ENCODE peak calls at places on chromosomes 5 and 9, in six cellular contexts. One of them, this sample, is unnamed.

GRCh38 chr5:179304466-179304865 is 40.8 kb downstream of the ADAMTS2 start:
- DNase-seq in activated CD4-positive, alpha-beta T cell treated with anti-CD3 and anti-CD28 coated beads, Interleukin-2, amount 50 U/mL, for 4 hours: no peak
- DNase-seq in astrocyte of the spinal cord: peak; percentile 73
- DNase-seq in stimulated activated CD4-positive, alpha-beta T cell treated with anti-CD3 and anti-CD28 coated beads, Interleukin-1b, Interleukin-23, amount 100 ng/mL, for 4 hours: no peak
- DNase-seq in RWPE1: no peak
- DNase-seq in retina: no peak
- DNase-seq in this sample: no peak

GRCh38 chr5:170971-171800 is 20.1 kb upstream of the LRRC14B start:
- DNase-seq in retina: no peak
- DNase-seq in stimulated activated CD4-positive, alpha-beta T cell treated with anti-CD3 and anti-CD28 coated beads, Interleukin-1b, Interleukin-23, amount 100 ng/mL, for 4 hours: no peak
- DNase-seq in astrocyte of the spinal cord: no peak
- DNase-seq in activated CD4-positive, alpha-beta T cell treated with anti-CD3 and anti-CD28 coated beads, Interleukin-2, amount 50 U/mL, for 4 hours: no peak
- DNase-seq in RWPE1: no peak
- DNase-seq in this sample: no peak

GRCh38 chr9:90846770-90847419 is 45.3 kb downstream of the SYK start:
- DNase-seq in astrocyte of the spinal cord: no peak
- DNase-seq in stimulated activated CD4-positive, alpha-beta T cell treated with anti-CD3 and anti-CD28 coated beads, Interleukin-1b, Interleukin-23, amount 100 ng/mL, for 4 hours: no peak
- DNase-seq in activated CD4-positive, alpha-beta T cell treated with anti-CD3 and anti-CD28 coated beads, Interleukin-2, amount 50 U/mL, for 4 hours: no peak
- DNase-seq in retina: no peak
- DNase-seq in RWPE1: no peak
- DNase-seq in this sample: no peak

GRCh38 chr9:136248951-136249880 is 3.6 kb upstream of the QSOX2 start:
- DNase-seq in stimulated activated CD4-positive, alpha-beta T cell treated with anti-CD3 and anti-CD28 coated beads, Interleukin-1b, Interleukin-23, amount 100 ng/mL, for 4 hours: no peak
- DNase-seq in RWPE1: no peak
- DNase-seq in retina: no peak
- DNase-seq in astrocyte of the spinal cord: no peak
- DNase-seq in activated CD4-positive, alpha-beta T cell treated with anti-CD3 and anti-CD28 coated beads, Interleukin-2, amount 50 U/mL, for 4 hours: no peak
- DNase-seq in this sample: no peak

GRCh38 chr5:165607026-165607425 is 2101.6 kb downstream of the MAT2B start:
- DNase-seq in stimulated activated CD4-positive, alpha-beta T cell treated with anti-CD3 and anti-CD28 coated beads, Interleukin-1b, Interleukin-23, amount 100 ng/mL, for 4 hours: no peak
- DNase-seq in retina: no peak
- DNase-seq in RWPE1: no peak
- DNase-seq in activated CD4-positive, alpha-beta T cell treated with anti-CD3 and anti-CD28 coated beads, Interleukin-2, amount 50 U/mL, for 4 hours: no peak
- DNase-seq in astrocyte of the spinal cord: no peak
- DNase-seq in this sample: no peak

GRCh38 chr5:83683836-83684235 is 36.8 kb downstream of the HAPLN1 start:
- DNase-seq in stimulated activated CD4-positive, alpha-beta T cell treated with anti-CD3 and anti-CD28 coated beads, Interleukin-1b, Interleukin-23, amount 100 ng/mL, for 4 hours: no peak
- DNase-seq in activated CD4-positive, alpha-beta T cell treated with anti-CD3 and anti-CD28 coated beads, Interleukin-2, amount 50 U/mL, for 4 hours: no peak
- DNase-seq in astrocyte of the spinal cord: no peak
- DNase-seq in retina: no peak
- DNase-seq in RWPE1: no peak
- DNase-seq in this sample: no peak

GRCh38 chr5:123116757-123117156 is 27.7 kb downstream of the PRDM6 start:
- DNase-seq in RWPE1: no peak
- DNase-seq in astrocyte of the spinal cord: no peak
- DNase-seq in retina: no peak
- DNase-seq in stimulated activated CD4-positive, alpha-beta T cell treated with anti-CD3 and anti-CD28 coated beads, Interleukin-1b, Interleukin-23, amount 100 ng/mL, for 4 hours: no peak
- DNase-seq in activated CD4-positive, alpha-beta T cell treated with anti-CD3 and anti-CD28 coated beads, Interleukin-2, amount 50 U/mL, for 4 hours: no peak
- DNase-seq in this sample: no peak

GRCh38 chr9:8329561-8330283 is 530.1 kb upstream of the DMAC1 start:
- DNase-seq in astrocyte of the spinal cord: no peak
- DNase-seq in RWPE1: no peak
- DNase-seq in activated CD4-positive, alpha-beta T cell treated with anti-CD3 and anti-CD28 coated beads, Interleukin-2, amount 50 U/mL, for 4 hours: no peak
- DNase-seq in retina: no peak
- DNase-seq in stimulated activated CD4-positive, alpha-beta T cell treated with anti-CD3 and anti-CD28 coated beads, Interleukin-1b, Interleukin-23, amount 100 ng/mL, for 4 hours: no peak
- DNase-seq in this sample: no peak

GRCh38 chr5:81525690-81526089 is 131.8 kb upstream of the ACOT12 start:
- DNase-seq in stimulated activated CD4-positive, alpha-beta T cell treated with anti-CD3 and anti-CD28 coated beads, Interleukin-1b, Interleukin-23, amount 100 ng/mL, for 4 hours: no peak
- DNase-seq in RWPE1: no peak
- DNase-seq in astrocyte of the spinal cord: peak; percentile 53
- DNase-seq in retina: no peak
- DNase-seq in activated CD4-positive, alpha-beta T cell treated with anti-CD3 and anti-CD28 coated beads, Interleukin-2, amount 50 U/mL, for 4 hours: no peak
- DNase-seq in this sample: no peak

GRCh38 chr5:147519380-147519779 is 9.5 kb upstream of the DPYSL3 start:
- DNase-seq in retina: no peak
- DNase-seq in astrocyte of the spinal cord: no peak
- DNase-seq in RWPE1: no peak
- DNase-seq in stimulated activated CD4-positive, alpha-beta T cell treated with anti-CD3 and anti-CD28 coated beads, Interleukin-1b, Interleukin-23, amount 100 ng/mL, for 4 hours: no peak
- DNase-seq in activated CD4-positive, alpha-beta T cell treated with anti-CD3 and anti-CD28 coated beads, Interleukin-2, amount 50 U/mL, for 4 hours: no peak
- DNase-seq in this sample: no peak

GRCh38 chr9:97487107-97487506 is 14.4 kb upstream of the TMOD1 start:
- DNase-seq in activated CD4-positive, alpha-beta T cell treated with anti-CD3 and anti-CD28 coated beads, Interleukin-2, amount 50 U/mL, for 4 hours: no peak
- DNase-seq in astrocyte of the spinal cord: no peak
- DNase-seq in RWPE1: peak; percentile 52
- DNase-seq in retina: no peak
- DNase-seq in stimulated activated CD4-positive, alpha-beta T cell treated with anti-CD3 and anti-CD28 coated beads, Interleukin-1b, Interleukin-23, amount 100 ng/mL, for 4 hours: no peak
- DNase-seq in this sample: no peak

GRCh38 chr9:124624735-124624992 is 117.5 kb upstream of the NR5A1 start:
- DNase-seq in astrocyte of the spinal cord: no peak
- DNase-seq in activated CD4-positive, alpha-beta T cell treated with anti-CD3 and anti-CD28 coated beads, Interleukin-2, amount 50 U/mL, for 4 hours: no peak
- DNase-seq in stimulated activated CD4-positive, alpha-beta T cell treated with anti-CD3 and anti-CD28 coated beads, Interleukin-1b, Interleukin-23, amount 100 ng/mL, for 4 hours: no peak
- DNase-seq in retina: peak; percentile 92
- DNase-seq in RWPE1: no peak
- DNase-seq in this sample: no peak

GRCh38 chr9:4277531-4277991 is 22.3 kb downstream of the GLIS3 start:
- DNase-seq in RWPE1: no peak
- DNase-seq in stimulated activated CD4-positive, alpha-beta T cell treated with anti-CD3 and anti-CD28 coated beads, Interleukin-1b, Interleukin-23, amount 100 ng/mL, for 4 hours: no peak
- DNase-seq in activated CD4-positive, alpha-beta T cell treated with anti-CD3 and anti-CD28 coated beads, Interleukin-2, amount 50 U/mL, for 4 hours: no peak
- DNase-seq in retina: peak; percentile 54
- DNase-seq in astrocyte of the spinal cord: peak; percentile 65
- DNase-seq in this sample: no peak

GRCh38 chr9:135590486-135591079 is 29.0 kb downstream of the PAEP start:
- DNase-seq in stimulated activated CD4-positive, alpha-beta T cell treated with anti-CD3 and anti-CD28 coated beads, Interleukin-1b, Interleukin-23, amount 100 ng/mL, for 4 hours: no peak
- DNase-seq in RWPE1: no peak
- DNase-seq in retina: no peak
- DNase-seq in activated CD4-positive, alpha-beta T cell treated with anti-CD3 and anti-CD28 coated beads, Interleukin-2, amount 50 U/mL, for 4 hours: no peak
- DNase-seq in astrocyte of the spinal cord: no peak
- DNase-seq in this sample: no peak

GRCh38 chr5:5884593-5884992 is 462.1 kb downstream of the ICE1 start:
- DNase-seq in stimulated activated CD4-positive, alpha-beta T cell treated with anti-CD3 and anti-CD28 coated beads, Interleukin-1b, Interleukin-23, amount 100 ng/mL, for 4 hours: no peak
- DNase-seq in RWPE1: no peak
- DNase-seq in activated CD4-positive, alpha-beta T cell treated with anti-CD3 and anti-CD28 coated beads, Interleukin-2, amount 50 U/mL, for 4 hours: no peak
- DNase-seq in astrocyte of the spinal cord: no peak
- DNase-seq in retina: no peak
- DNase-seq in this sample: no peak

GRCh38 chr5:178160176-178160575 is 6.5 kb upstream of the NHP2 start:
- DNase-seq in RWPE1: no peak
- DNase-seq in astrocyte of the spinal cord: no peak
- DNase-seq in activated CD4-positive, alpha-beta T cell treated with anti-CD3 and anti-CD28 coated beads, Interleukin-2, amount 50 U/mL, for 4 hours: no peak
- DNase-seq in retina: no peak
- DNase-seq in stimulated activated CD4-positive, alpha-beta T cell treated with anti-CD3 and anti-CD28 coated beads, Interleukin-1b, Interleukin-23, amount 100 ng/mL, for 4 hours: no peak
- DNase-seq in this sample: no peak

GRCh38 chr9:135169709-135170226 is 82.3 kb downstream of the OLFM1 start:
- DNase-seq in stimulated activated CD4-positive, alpha-beta T cell treated with anti-CD3 and anti-CD28 coated beads, Interleukin-1b, Interleukin-23, amount 100 ng/mL, for 4 hours: no peak
- DNase-seq in activated CD4-positive, alpha-beta T cell treated with anti-CD3 and anti-CD28 coated beads, Interleukin-2, amount 50 U/mL, for 4 hours: no peak
- DNase-seq in astrocyte of the spinal cord: no peak
- DNase-seq in RWPE1: no peak
- DNase-seq in retina: no peak
- DNase-seq in this sample: no peak

GRCh38 chr5:141522301-141522700 is 33.4 kb downstream of the PCDHGC5 start:
- DNase-seq in astrocyte of the spinal cord: no peak
- DNase-seq in activated CD4-positive, alpha-beta T cell treated with anti-CD3 and anti-CD28 coated beads, Interleukin-2, amount 50 U/mL, for 4 hours: no peak
- DNase-seq in RWPE1: no peak
- DNase-seq in retina: no peak
- DNase-seq in stimulated activated CD4-positive, alpha-beta T cell treated with anti-CD3 and anti-CD28 coated beads, Interleukin-1b, Interleukin-23, amount 100 ng/mL, for 4 hours: no peak
- DNase-seq in this sample: no peak

GRCh38 chr9:127277770-127278169 is 13.2 kb downstream of the GARNL3 start:
- DNase-seq in activated CD4-positive, alpha-beta T cell treated with anti-CD3 and anti-CD28 coated beads, Interleukin-2, amount 50 U/mL, for 4 hours: no peak
- DNase-seq in retina: no peak
- DNase-seq in astrocyte of the spinal cord: no peak
- DNase-seq in RWPE1: no peak
- DNase-seq in stimulated activated CD4-positive, alpha-beta T cell treated with anti-CD3 and anti-CD28 coated beads, Interleukin-1b, Interleukin-23, amount 100 ng/mL, for 4 hours: no peak
- DNase-seq in this sample: no peak

GRCh38 chr5:150263801-150264621 is 25.6 kb downstream of the CAMK2A start:
- DNase-seq in activated CD4-positive, alpha-beta T cell treated with anti-CD3 and anti-CD28 coated beads, Interleukin-2, amount 50 U/mL, for 4 hours: no peak
- DNase-seq in retina: peak; percentile 76
- DNase-seq in stimulated activated CD4-positive, alpha-beta T cell treated with anti-CD3 and anti-CD28 coated beads, Interleukin-1b, Interleukin-23, amount 100 ng/mL, for 4 hours: no peak
- DNase-seq in RWPE1: peak; percentile 98
- DNase-seq in astrocyte of the spinal cord: peak; percentile 89
- DNase-seq in this sample: no peak

GRCh38 chr9:87381050-87381711 is 116.5 kb upstream of the DAPK1 start:
- DNase-seq in RWPE1: no peak
- DNase-seq in activated CD4-positive, alpha-beta T cell treated with anti-CD3 and anti-CD28 coated beads, Interleukin-2, amount 50 U/mL, for 4 hours: no peak
- DNase-seq in retina: no peak
- DNase-seq in astrocyte of the spinal cord: peak; percentile 25
- DNase-seq in stimulated activated CD4-positive, alpha-beta T cell treated with anti-CD3 and anti-CD28 coated beads, Interleukin-1b, Interleukin-23, amount 100 ng/mL, for 4 hours: no peak
- DNase-seq in this sample: no peak

GRCh38 chr5:179113945-179114641 is 53.9 kb downstream of the ZNF354C start:
- DNase-seq in activated CD4-positive, alpha-beta T cell treated with anti-CD3 and anti-CD28 coated beads, Interleukin-2, amount 50 U/mL, for 4 hours: no peak
- DNase-seq in RWPE1: no peak
- DNase-seq in retina: no peak
- DNase-seq in astrocyte of the spinal cord: no peak
- DNase-seq in stimulated activated CD4-positive, alpha-beta T cell treated with anti-CD3 and anti-CD28 coated beads, Interleukin-1b, Interleukin-23, amount 100 ng/mL, for 4 hours: no peak
- DNase-seq in this sample: no peak

GRCh38 chr5:163889369-163889768 is 383.9 kb downstream of the MAT2B start:
- DNase-seq in astrocyte of the spinal cord: peak; percentile 40
- DNase-seq in retina: no peak
- DNase-seq in RWPE1: no peak
- DNase-seq in stimulated activated CD4-positive, alpha-beta T cell treated with anti-CD3 and anti-CD28 coated beads, Interleukin-1b, Interleukin-23, amount 100 ng/mL, for 4 hours: no peak
- DNase-seq in activated CD4-positive, alpha-beta T cell treated with anti-CD3 and anti-CD28 coated beads, Interleukin-2, amount 50 U/mL, for 4 hours: no peak
- DNase-seq in this sample: no peak

GRCh38 chr9:120867676-120868338 is 9.2 kb downstream of the PHF19 start:
- DNase-seq in retina: no peak
- DNase-seq in stimulated activated CD4-positive, alpha-beta T cell treated with anti-CD3 and anti-CD28 coated beads, Interleukin-1b, Interleukin-23, amount 100 ng/mL, for 4 hours: no peak
- DNase-seq in activated CD4-positive, alpha-beta T cell treated with anti-CD3 and anti-CD28 coated beads, Interleukin-2, amount 50 U/mL, for 4 hours: no peak
- DNase-seq in astrocyte of the spinal cord: no peak
- DNase-seq in RWPE1: no peak
- DNase-seq in this sample: no peak

GRCh38 chr9:20562051-20562450 is 60.2 kb downstream of the MLLT3 start:
- DNase-seq in activated CD4-positive, alpha-beta T cell treated with anti-CD3 and anti-CD28 coated beads, Interleukin-2, amount 50 U/mL, for 4 hours: no peak
- DNase-seq in stimulated activated CD4-positive, alpha-beta T cell treated with anti-CD3 and anti-CD28 coated beads, Interleukin-1b, Interleukin-23, amount 100 ng/mL, for 4 hours: no peak
- DNase-seq in RWPE1: no peak
- DNase-seq in retina: no peak
- DNase-seq in astrocyte of the spinal cord: no peak
- DNase-seq in this sample: no peak

GRCh38 chr5:34020717-34021116 is 12.9 kb upstream of the AMACR start:
- DNase-seq in stimulated activated CD4-positive, alpha-beta T cell treated with anti-CD3 and anti-CD28 coated beads, Interleukin-1b, Interleukin-23, amount 100 ng/mL, for 4 hours: no peak
- DNase-seq in RWPE1: no peak
- DNase-seq in retina: no peak
- DNase-seq in astrocyte of the spinal cord: no peak
- DNase-seq in activated CD4-positive, alpha-beta T cell treated with anti-CD3 and anti-CD28 coated beads, Interleukin-2, amount 50 U/mL, for 4 hours: no peak
- DNase-seq in this sample: no peak

GRCh38 chr9:38685535-38685934 is 34.4 kb downstream of the FAM240B start:
- DNase-seq in stimulated activated CD4-positive, alpha-beta T cell treated with anti-CD3 and anti-CD28 coated beads, Interleukin-1b, Interleukin-23, amount 100 ng/mL, for 4 hours: no peak
- DNase-seq in RWPE1: no peak
- DNase-seq in retina: no peak
- DNase-seq in activated CD4-positive, alpha-beta T cell treated with anti-CD3 and anti-CD28 coated beads, Interleukin-2, amount 50 U/mL, for 4 hours: no peak
- DNase-seq in astrocyte of the spinal cord: no peak
- DNase-seq in this sample: no peak